ENCODE peak calls at places on chromosomes 7 and 10, in six cellular contexts. One of them, this sample, is unnamed.
A peak's percentile ranks its signal among the peaks of the same experiment; 100 is the strongest.

GRCh38 chr10:100551733-100552132 is 16.0 kb downstream of the HIF1AN start:
- DNase-seq in lung: no peak
- DNase-seq in H9: no peak
- DNase-seq in transverse colon: no peak
- DNase-seq in H1: no peak
- DNase-seq in ovary: no peak
- DNase-seq in this sample: no peak

GRCh38 chr10:50447691-50448090 is 176.1 kb downstream of the SGMS1 start:
- DNase-seq in lung: no peak
- DNase-seq in transverse colon: no peak
- DNase-seq in H1: no peak
- DNase-seq in ovary: no peak
- DNase-seq in H9: no peak
- DNase-seq in this sample: no peak

GRCh38 chr10:12130237-12130872 is 878 bp downstream of the SEC61A2 start:
- DNase-seq in ovary: no peak
- DNase-seq in transverse colon: peak; percentile 19
- DNase-seq in H9: peak; percentile 45
- DNase-seq in H1: peak; percentile 55
- DNase-seq in lung: peak; percentile 31
- DNase-seq in this sample: peak; percentile 15

GRCh38 chr7:90723233-90723632 is 127.1 kb downstream of the CDK14 start:
- DNase-seq in H9: no peak
- DNase-seq in transverse colon: no peak
- DNase-seq in lung: no peak
- DNase-seq in H1: no peak
- DNase-seq in ovary: no peak
- DNase-seq in this sample: no peak

GRCh38 chr7:12436896-12437535 is 33.4 kb upstream of the VWDE start:
- DNase-seq in H1: no peak
- DNase-seq in ovary: no peak
- DNase-seq in H9: peak; percentile 54
- DNase-seq in transverse colon: no peak
- DNase-seq in lung: no peak
- DNase-seq in this sample: no peak

GRCh38 chr10:64191304-64191703 is 670.1 kb downstream of the REEP3 start:
- DNase-seq in H9: no peak
- DNase-seq in H1: no peak
- DNase-seq in transverse colon: no peak
- DNase-seq in ovary: no peak
- DNase-seq in lung: no peak
- DNase-seq in this sample: no peak

GRCh38 chr10:6700066-6700465 is 120.0 kb upstream of the PRKCQ start:
- DNase-seq in transverse colon: no peak
- DNase-seq in H1: no peak
- DNase-seq in ovary: no peak
- DNase-seq in H9: no peak
- DNase-seq in lung: no peak
- DNase-seq in this sample: no peak

GRCh38 chr7:102075126-102075525 is 211.5 kb upstream of the SH2B2 start:
- DNase-seq in H9: no peak
- DNase-seq in transverse colon: no peak
- DNase-seq in lung: no peak
- DNase-seq in ovary: no peak
- DNase-seq in H1: no peak
- DNase-seq in this sample: no peak

DNA sequence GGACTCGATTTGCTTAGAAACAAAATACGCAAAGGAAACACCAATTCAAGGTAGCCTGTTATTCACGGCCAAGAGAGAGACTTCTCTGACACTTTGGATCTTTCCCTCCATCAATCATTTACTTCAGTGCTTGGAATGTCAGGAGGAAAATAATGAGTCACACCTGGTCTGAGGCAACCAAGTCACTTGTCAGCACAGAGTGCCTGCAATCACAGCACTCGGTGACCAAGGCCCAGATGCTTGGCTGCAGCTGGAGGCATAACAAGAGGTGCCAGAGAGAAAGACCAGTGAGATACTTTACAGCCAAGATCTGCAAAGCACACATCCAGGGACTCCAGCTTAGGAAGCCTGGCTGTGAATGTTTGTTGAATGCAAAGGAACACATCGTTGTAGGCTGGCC is 34.0 kb downstream of the ASB13 start:
- DNase-seq in transverse colon: peak; percentile 74
- DNase-seq in H9: no peak
- DNase-seq in H1: no peak
- DNase-seq in ovary: no peak
- DNase-seq in lung: peak; percentile 70
- DNase-seq in this sample: no peak
- H3K27ac ChIP-seq in transverse colon: peak overlapping the region; percentile 69
- H3K27ac ChIP-seq in H9: no peak overlapping the region
- H3K27ac ChIP-seq in H1: no peak overlapping the region
- H3K27ac ChIP-seq in ovary: no peak overlapping the region
- H3K27ac ChIP-seq in lung: no peak overlapping the region
- H3K27ac ChIP-seq in this sample: no peak overlapping the region

DNA sequence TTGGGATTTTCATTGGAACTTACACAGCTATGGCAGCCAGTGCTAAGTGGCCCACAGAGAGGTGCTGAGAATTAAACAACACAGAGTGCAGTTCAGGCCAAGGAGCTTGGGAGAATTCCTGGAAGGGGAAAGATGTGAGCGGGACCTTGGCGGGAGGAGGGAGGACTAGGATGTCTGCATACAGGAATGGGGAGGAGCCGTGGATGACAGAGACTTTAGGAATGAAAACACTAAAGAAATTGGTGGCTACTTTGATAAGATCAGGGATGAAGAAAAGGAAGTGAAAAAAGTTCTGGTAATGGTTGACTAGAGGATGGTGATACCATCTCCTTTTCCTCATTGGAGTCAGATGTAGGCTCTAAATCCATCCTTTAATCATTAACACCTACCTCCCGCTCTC is 234.2 kb upstream of the FZD8 start:
- DNase-seq in H1: no peak
- DNase-seq in lung: no peak
- DNase-seq in transverse colon: no peak
- DNase-seq in H9: no peak
- DNase-seq in ovary: no peak
- DNase-seq in this sample: no peak
- H3K27ac ChIP-seq in H1: no peak overlapping the region
- H3K27ac ChIP-seq in lung: no peak overlapping the region
- H3K27ac ChIP-seq in transverse colon: no peak overlapping the region
- H3K27ac ChIP-seq in H9: no peak overlapping the region
- H3K27ac ChIP-seq in ovary: no peak overlapping the region
- H3K27ac ChIP-seq in this sample: no peak overlapping the region

DNA sequence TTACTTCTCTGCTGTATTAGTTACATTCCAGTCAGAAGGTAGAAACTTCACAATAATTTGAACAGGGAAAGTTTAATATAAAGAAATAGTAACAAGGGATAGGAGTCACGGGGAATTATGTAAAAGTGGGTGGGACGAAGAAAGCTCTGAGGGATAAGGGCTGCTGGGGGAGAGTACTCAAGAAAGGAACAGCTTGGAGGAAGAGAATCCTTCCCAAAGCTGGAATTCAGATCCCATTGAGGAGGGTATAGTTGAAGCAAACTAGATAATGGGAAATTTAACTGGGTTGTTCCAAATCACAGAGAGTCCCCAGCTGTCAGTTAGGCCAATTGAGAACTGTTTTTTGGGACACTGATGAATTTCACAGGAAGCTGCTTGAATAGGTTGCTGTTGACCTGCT is 53.2 kb upstream of the MACC1 start:
- DNase-seq in transverse colon: no peak
- DNase-seq in H9: no peak
- DNase-seq in lung: no peak
- DNase-seq in H1: no peak
- DNase-seq in ovary: no peak
- DNase-seq in this sample: no peak
- H3K27ac ChIP-seq in transverse colon: no peak overlapping the region
- H3K27ac ChIP-seq in H9: no peak overlapping the region
- H3K27ac ChIP-seq in lung: no peak overlapping the region
- H3K27ac ChIP-seq in H1: no peak overlapping the region
- H3K27ac ChIP-seq in ovary: no peak overlapping the region
- H3K27ac ChIP-seq in this sample: no peak overlapping the region

DNA sequence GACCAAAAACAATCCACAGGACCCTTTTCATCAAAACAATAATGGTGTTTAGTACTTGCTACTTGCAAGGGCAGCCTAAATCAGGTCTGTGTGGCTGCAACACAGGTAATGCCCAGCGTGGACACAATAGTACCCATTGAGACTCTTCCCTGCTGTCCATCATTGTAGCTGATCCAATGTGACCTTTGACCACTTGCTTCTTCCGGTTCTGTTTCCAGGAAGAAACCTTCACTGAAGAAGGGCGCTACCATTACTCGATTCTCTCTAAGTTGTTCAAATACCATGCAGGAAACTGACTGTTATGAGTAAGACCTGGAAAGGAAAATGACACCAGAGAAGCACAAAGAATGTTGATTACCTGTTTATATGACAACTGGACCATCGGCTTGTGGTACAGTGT is 1077.3 kb downstream of the KCNMA1 start:
- DNase-seq in H1: no peak
- DNase-seq in H9: no peak
- DNase-seq in lung: no peak
- DNase-seq in ovary: no peak
- DNase-seq in transverse colon: no peak
- DNase-seq in this sample: no peak
- H3K27ac ChIP-seq in H1: no peak overlapping the region
- H3K27ac ChIP-seq in H9: no peak overlapping the region
- H3K27ac ChIP-seq in lung: no peak overlapping the region
- H3K27ac ChIP-seq in ovary: no peak overlapping the region
- H3K27ac ChIP-seq in transverse colon: no peak overlapping the region
- H3K27ac ChIP-seq in this sample: no peak overlapping the region

This sample was measured in caudate nucleus.